ENCODE peak calls at places on chromosomes 1 and 21, in eight cellular contexts. X is GM23248, A is lower leg skin, B is aorta, R is heart right ventricle, H is AG10803, Y is pancreas, Z is HepG2. D is an unnamed sample.

GRCh38 chr21:38646213-38646837 is 148.0 kb upstream of the ERG start:
- DNase-seq in X (peak; percentile 96), A (no peak), B (no peak), R (no peak), H (peak; percentile 37), Y (no peak), Z (no peak), D (peak; percentile 90)

GRCh38 chr1:24501371-24502167 is 1.1 kb upstream of the RCAN3 start:
- DNase-seq in X (peak; percentile 62), A (peak; percentile 27), B (no peak), R (peak; percentile 6), H (peak; percentile 26), Y (no peak), Z (no peak), D (no peak)

GRCh38 chr1:227944931-227945890 is 2.5 kb downstream of the WNT9A start:
- DNase-seq in X (no peak), A (no peak), B (peak; percentile 66), R (peak; percentile 38), H (no peak), Y (peak; percentile 26), Z (no peak), D (no peak)

GRCh38 chr1:147072371-147073061 is 99.8 kb downstream of the PRKAB2 start:
- DNase-seq in X (peak; percentile 56), A (no peak), B (no peak), R (no peak), H (no peak), Y (no peak), Z (no peak), D (no peak)

GRCh38 chr1:180270767-180271639 is 40.9 kb downstream of the LHX4 start:
- DNase-seq in X (no peak), A (no peak), B (peak; percentile 49), R (no peak), H (peak; percentile 49), Y (no peak), Z (peak; percentile 30), D (peak; percentile 87)

GRCh38 chr1:46236882-46237281 is 10.7 kb upstream of the RAD54L start:
- DNase-seq in X (no peak), A (no peak), B (no peak), R (no peak), H (no peak), Y (no peak), Z (no peak), D (no peak)

GRCh38 chr1:154760469-154760933 is 109.6 kb downstream of the KCNN3 start:
- DNase-seq in X (peak; percentile 33), A (no peak), B (peak; percentile 88), R (peak; percentile 46), H (no peak), Y (peak; percentile 65), Z (peak; percentile 17), D (no peak)

GRCh38 chr1:236020359-236021000 is 44.4 kb downstream of the NID1 start:
- DNase-seq in X (peak; percentile 96), A (peak; percentile 43), B (no peak), R (no peak), H (peak; percentile 89), Y (no peak), Z (no peak), D (no peak)

GRCh38 chr1:244353572-244354091 is 98.1 kb downstream of the ADSS2 start:
- DNase-seq in X (peak; percentile 100), A (peak; percentile 81), B (no peak), R (peak; percentile 38), H (peak; percentile 91), Y (peak; percentile 45), Z (peak; percentile 37), D (peak; percentile 95)

GRCh38 chr1:41880261-41880660 is 38.5 kb downstream of the HIVEP3 start:
- DNase-seq in X (no peak), A (no peak), B (no peak), R (no peak), H (no peak), Y (no peak), Z (no peak), D (no peak)

GRCh38 chr1:211775208-211775607 is 55.4 kb downstream of the LPGAT1 start:
- DNase-seq in X (no peak), A (no peak), B (no peak), R (no peak), H (peak; percentile 25), Y (no peak), Z (no peak), D (no peak)

GRCh38 chr1:5977494-5978444 is 14.5 kb downstream of the NPHP4 start:
- DNase-seq in X (peak; percentile 28), A (no peak), B (peak; percentile 44), R (no peak), H (no peak), Y (no peak), Z (no peak), D (no peak)

GRCh38 chr1:167429612-167430011 is 88.7 kb downstream of the CD247 start:
- DNase-seq in X (no peak), A (no peak), B (no peak), R (no peak), H (no peak), Y (no peak), Z (no peak), D (no peak)

GRCh38 chr1:185570962-185571361 is 163.2 kb upstream of the HMCN1 start:
- DNase-seq in X (peak; percentile 31), A (no peak), B (no peak), R (no peak), H (no peak), Y (no peak), Z (no peak), D (no peak)

GRCh38 chr1:111977378-111977777 is 12.1 kb downstream of the KCND3 start:
- DNase-seq in X (no peak), A (no peak), B (no peak), R (no peak), H (no peak), Y (no peak), Z (no peak), D (no peak)

GRCh38 chr1:246483204-246483933 is 23.7 kb downstream of the SMYD3 start:
- DNase-seq in X (peak; percentile 42), A (no peak), B (no peak), R (no peak), H (peak; percentile 27), Y (no peak), Z (no peak), D (peak; percentile 36)

DNA sequence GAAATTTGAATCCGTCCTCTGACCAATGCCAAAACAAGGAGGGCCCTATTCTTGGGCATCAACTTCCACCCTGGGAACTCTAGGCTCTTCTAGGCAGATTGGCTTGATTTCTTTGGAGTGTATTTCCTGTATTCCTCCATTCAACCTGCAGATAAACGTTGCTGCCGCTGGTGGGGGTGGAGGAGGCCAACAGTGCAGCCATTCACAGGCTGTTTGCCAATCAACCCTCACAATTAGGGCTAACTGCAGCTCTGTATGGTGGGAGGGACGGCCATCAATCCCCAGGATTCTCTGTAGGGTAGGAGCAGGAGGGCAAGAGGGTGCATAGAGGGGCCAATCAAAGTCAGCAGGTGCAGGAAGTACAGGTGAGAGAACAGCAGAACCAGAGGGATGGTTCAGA is 273.1 kb upstream of the PROX1 start:
- DNase-seq in X (no peak), A (no peak), B (no peak), R (no peak), H (no peak), Y (no peak), Z (peak; percentile 45), D (no peak)
- H3K4me3 ChIP-seq in X (no peak overlapping the region), A (no peak overlapping the region), B (no peak overlapping the region), R (no peak overlapping the region), H (no peak overlapping the region), Y (no peak overlapping the region), Z (no peak overlapping the region), D (no peak overlapping the region)

GRCh38 chr1:151946366-151946764 is 37.1 kb upstream of the THEM4 start:
- DNase-seq in X (peak; percentile 82), A (no peak), B (no peak), R (no peak), H (peak; percentile 25), Y (no peak), Z (no peak), D (peak; percentile 54)

GRCh38 chr1:151945725-151946365 is 36.5 kb upstream of the THEM4 start:
- DNase-seq in X (peak; percentile 99), A (peak; percentile 98), B (peak; percentile 90), R (peak; percentile 92), H (peak; percentile 99), Y (peak; percentile 63), Z (peak; percentile 20), D (peak; percentile 97)

GRCh38 chr1:151944110-151944858 is 35.0 kb upstream of the THEM4 start:
- DNase-seq in X (peak; percentile 55), A (no peak), B (no peak), R (peak; percentile 44), H (peak; percentile 17), Y (no peak), Z (no peak), D (peak; percentile 34)

GRCh38 chr1:151943591-151943990 is 34.3 kb upstream of the THEM4 start:
- DNase-seq in X (no peak), A (no peak), B (no peak), R (no peak), H (no peak), Y (no peak), Z (no peak), D (no peak)

GRCh38 chr1:151944859-151945575 is 35.7 kb upstream of the THEM4 start:
- DNase-seq in X (peak; percentile 35), A (no peak), B (no peak), R (no peak), H (no peak), Y (no peak), Z (no peak), D (no peak)
- H3K4me3 ChIP-seq in X (peak overlapping the region; percentile 29), A (no peak overlapping the region), B (no peak overlapping the region), R (no peak overlapping the region), H (no peak overlapping the region), Y (no peak overlapping the region), Z (no peak overlapping the region), D (no peak overlapping the region)

GRCh38 chr1:209652121-209652742 is at the start of gene LAMB3:
- DNase-seq in X (no peak), A (peak; percentile 68), B (no peak), R (no peak), H (no peak), Y (peak; percentile 50), Z (no peak), D (no peak)
- H3K4me3 ChIP-seq in X (no peak within 1 kb of the TSS), A (no peak within 1 kb of the TSS), B (no peak within 1 kb of the TSS), R (no peak within 1 kb of the TSS), H (no peak within 1 kb of the TSS), Y (no peak within 1 kb of the TSS), Z (no peak within 1 kb of the TSS), D (no peak within 1 kb of the TSS)

GRCh38 chr1:226827968-226828513 is 42.4 kb upstream of the PSEN2 start:
- DNase-seq in X (peak; percentile 97), A (peak; percentile 94), B (peak; percentile 99), R (peak; percentile 97), H (peak; percentile 94), Y (peak; percentile 92), Z (peak; percentile 64), D (peak; percentile 97)
- H3K4me3 ChIP-seq in X (peak overlapping the region; percentile 34), A (no peak overlapping the region), B (no peak overlapping the region), R (peak overlapping the region; percentile 24), H (no peak overlapping the region), Y (no peak overlapping the region), Z (no peak overlapping the region), D (no peak overlapping the region)

GRCh38 chr1:201528631-201529260 is 10.2 kb upstream of the NAV1 start:
- DNase-seq in X (peak; percentile 61), A (no peak), B (no peak), R (no peak), H (peak; percentile 53), Y (peak; percentile 5), Z (no peak), D (peak; percentile 74)
- H3K4me3 ChIP-seq in X (no peak overlapping the region), A (no peak overlapping the region), B (no peak overlapping the region), R (no peak overlapping the region), H (no peak overlapping the region), Y (no peak overlapping the region), Z (no peak overlapping the region), D (no peak overlapping the region)

D was measured in fibroblast of lung.